ENCODE peak calls at places on chromosome 13, in five cellular contexts. One of them, this sample, is unnamed.

GRCh38 chr13:112688560-112689497 is 1.0 kb upstream of the ATP11A start:
- DNase-seq in GM12865: peak
- DNase-seq in activated CD8-positive, alpha-beta memory T cell treated with anti-CD3 and anti-CD28 coated beads for 1 hour: no peak
- DNase-seq in lower leg skin: no peak
- DNase-seq in heart right ventricle: no peak
- DNase-seq in this sample: peak

GRCh38 chr13:54124700-54125099 is 1096.1 kb downstream of the OLFM4 start:
- DNase-seq in GM12865: no peak
- DNase-seq in lower leg skin: no peak
- DNase-seq in activated CD8-positive, alpha-beta memory T cell treated with anti-CD3 and anti-CD28 coated beads for 1 hour: no peak
- DNase-seq in heart right ventricle: no peak
- DNase-seq in this sample: no peak

GRCh38 chr13:24218977-24219376 is 58.5 kb downstream of the SPATA13 start:
- DNase-seq in GM12865: no peak
- DNase-seq in activated CD8-positive, alpha-beta memory T cell treated with anti-CD3 and anti-CD28 coated beads for 1 hour: no peak
- DNase-seq in heart right ventricle: no peak
- DNase-seq in lower leg skin: no peak
- DNase-seq in this sample: no peak

GRCh38 chr13:70568571-70568970 is 460.3 kb upstream of the KLHL1 start:
- DNase-seq in heart right ventricle: no peak
- DNase-seq in GM12865: peak
- DNase-seq in lower leg skin: no peak
- DNase-seq in activated CD8-positive, alpha-beta memory T cell treated with anti-CD3 and anti-CD28 coated beads for 1 hour: no peak
- DNase-seq in this sample: no peak

GRCh38 chr13:97499181-97499580 is 65.2 kb downstream of the RAP2A start:
- DNase-seq in activated CD8-positive, alpha-beta memory T cell treated with anti-CD3 and anti-CD28 coated beads for 1 hour: no peak
- DNase-seq in lower leg skin: no peak
- DNase-seq in heart right ventricle: no peak
- DNase-seq in GM12865: no peak
- DNase-seq in this sample: no peak

GRCh38 chr13:64164435-64164834 is 2748.8 kb upstream of the PCDH20 start:
- DNase-seq in heart right ventricle: peak
- DNase-seq in activated CD8-positive, alpha-beta memory T cell treated with anti-CD3 and anti-CD28 coated beads for 1 hour: no peak
- DNase-seq in GM12865: no peak
- DNase-seq in lower leg skin: no peak
- DNase-seq in this sample: peak

GRCh38 chr13:76647550-76647949 is 238.7 kb downstream of the KCTD12 start:
- DNase-seq in GM12865: no peak
- DNase-seq in heart right ventricle: no peak
- DNase-seq in lower leg skin: no peak
- DNase-seq in activated CD8-positive, alpha-beta memory T cell treated with anti-CD3 and anti-CD28 coated beads for 1 hour: no peak
- DNase-seq in this sample: no peak

GRCh38 chr13:101416181-101417042 is at the start of gene NALCN:
- DNase-seq in GM12865: no peak
- DNase-seq in activated CD8-positive, alpha-beta memory T cell treated with anti-CD3 and anti-CD28 coated beads for 1 hour: no peak
- DNase-seq in lower leg skin: no peak
- DNase-seq in heart right ventricle: peak
- DNase-seq in this sample: no peak

GRCh38 chr13:78593652-78594494 is 9.5 kb downstream of the POU4F1 start:
- DNase-seq in heart right ventricle: no peak
- DNase-seq in activated CD8-positive, alpha-beta memory T cell treated with anti-CD3 and anti-CD28 coated beads for 1 hour: no peak
- DNase-seq in GM12865: no peak
- DNase-seq in lower leg skin: no peak
- DNase-seq in this sample: no peak

GRCh38 chr13:87331178-87331577 is 340.0 kb upstream of the SLITRK5 start:
- DNase-seq in heart right ventricle: peak
- DNase-seq in lower leg skin: peak
- DNase-seq in activated CD8-positive, alpha-beta memory T cell treated with anti-CD3 and anti-CD28 coated beads for 1 hour: no peak
- DNase-seq in GM12865: no peak
- DNase-seq in this sample: no peak

GRCh38 chr13:113491418-113491883 is 940 bp upstream of the DCUN1D2 start:
- DNase-seq in GM12865: peak
- DNase-seq in activated CD8-positive, alpha-beta memory T cell treated with anti-CD3 and anti-CD28 coated beads for 1 hour: no peak
- DNase-seq in lower leg skin: peak
- DNase-seq in heart right ventricle: peak
- DNase-seq in this sample: peak

GRCh38 chr13:46040763-46041162 is 11.8 kb downstream of the ZC3H13 start:
- DNase-seq in lower leg skin: no peak
- DNase-seq in activated CD8-positive, alpha-beta memory T cell treated with anti-CD3 and anti-CD28 coated beads for 1 hour: no peak
- DNase-seq in heart right ventricle: no peak
- DNase-seq in GM12865: no peak
- DNase-seq in this sample: no peak

GRCh38 chr13:31056650-31057275 is 104.9 kb downstream of the HSPH1 start:
- DNase-seq in activated CD8-positive, alpha-beta memory T cell treated with anti-CD3 and anti-CD28 coated beads for 1 hour: no peak
- DNase-seq in heart right ventricle: no peak
- DNase-seq in GM12865: no peak
- DNase-seq in lower leg skin: no peak
- DNase-seq in this sample: no peak

GRCh38 chr13:68523838-68524424 is 1293.8 kb upstream of the PCDH9 start:
- DNase-seq in lower leg skin: no peak
- DNase-seq in GM12865: no peak
- DNase-seq in heart right ventricle: no peak
- DNase-seq in activated CD8-positive, alpha-beta memory T cell treated with anti-CD3 and anti-CD28 coated beads for 1 hour: no peak
- DNase-seq in this sample: peak

GRCh38 chr13:49669735-49670309 is 21.5 kb downstream of the EBPL start:
- DNase-seq in lower leg skin: no peak
- DNase-seq in GM12865: peak
- DNase-seq in heart right ventricle: peak
- DNase-seq in activated CD8-positive, alpha-beta memory T cell treated with anti-CD3 and anti-CD28 coated beads for 1 hour: no peak
- DNase-seq in this sample: no peak

GRCh38 chr13:27419333-27419732 is 5.1 kb upstream of the GTF3A start:
- DNase-seq in activated CD8-positive, alpha-beta memory T cell treated with anti-CD3 and anti-CD28 coated beads for 1 hour: no peak
- DNase-seq in GM12865: no peak
- DNase-seq in lower leg skin: no peak
- DNase-seq in heart right ventricle: no peak
- DNase-seq in this sample: no peak

GRCh38 chr13:35720690-35721554 is 244.4 kb upstream of the MAB21L1 start:
- DNase-seq in lower leg skin: no peak
- DNase-seq in heart right ventricle: peak
- DNase-seq in activated CD8-positive, alpha-beta memory T cell treated with anti-CD3 and anti-CD28 coated beads for 1 hour: peak
- DNase-seq in GM12865: peak
- DNase-seq in this sample: no peak

GRCh38 chr13:95067303-95067702 is 233.9 kb downstream of the ABCC4 start:
- DNase-seq in lower leg skin: no peak
- DNase-seq in GM12865: no peak
- DNase-seq in activated CD8-positive, alpha-beta memory T cell treated with anti-CD3 and anti-CD28 coated beads for 1 hour: no peak
- DNase-seq in heart right ventricle: no peak
- DNase-seq in this sample: no peak

GRCh38 chr13:109151696-109152095 is 522.3 kb downstream of the MYO16 start:
- DNase-seq in lower leg skin: no peak
- DNase-seq in GM12865: no peak
- DNase-seq in activated CD8-positive, alpha-beta memory T cell treated with anti-CD3 and anti-CD28 coated beads for 1 hour: no peak
- DNase-seq in heart right ventricle: no peak
- DNase-seq in this sample: no peak

GRCh38 chr13:30253830-30254229 is 53.5 kb downstream of the KATNAL1 start:
- DNase-seq in lower leg skin: no peak
- DNase-seq in GM12865: peak
- DNase-seq in heart right ventricle: no peak
- DNase-seq in activated CD8-positive, alpha-beta memory T cell treated with anti-CD3 and anti-CD28 coated beads for 1 hour: no peak
- DNase-seq in this sample: no peak

GRCh38 chr13:30679483-30680330 is 55.6 kb upstream of the ALOX5AP start:
- DNase-seq in GM12865: peak
- DNase-seq in heart right ventricle: no peak
- DNase-seq in activated CD8-positive, alpha-beta memory T cell treated with anti-CD3 and anti-CD28 coated beads for 1 hour: no peak
- DNase-seq in lower leg skin: no peak
- DNase-seq in this sample: no peak

GRCh38 chr13:80737513-80737912 is 396.6 kb upstream of the SPRY2 start:
- DNase-seq in GM12865: no peak
- DNase-seq in activated CD8-positive, alpha-beta memory T cell treated with anti-CD3 and anti-CD28 coated beads for 1 hour: no peak
- DNase-seq in heart right ventricle: peak
- DNase-seq in lower leg skin: no peak
- DNase-seq in this sample: no peak

GRCh38 chr13:21020581-21020980 is 40.8 kb downstream of the LATS2 start:
- DNase-seq in heart right ventricle: no peak
- DNase-seq in activated CD8-positive, alpha-beta memory T cell treated with anti-CD3 and anti-CD28 coated beads for 1 hour: no peak
- DNase-seq in GM12865: no peak
- DNase-seq in lower leg skin: no peak
- DNase-seq in this sample: no peak

GRCh38 chr13:106534844-106535551 is 464 bp downstream of the EFNB2 start:
- DNase-seq in heart right ventricle: peak
- DNase-seq in GM12865: peak
- DNase-seq in lower leg skin: no peak
- DNase-seq in activated CD8-positive, alpha-beta memory T cell treated with anti-CD3 and anti-CD28 coated beads for 1 hour: peak
- DNase-seq in this sample: peak

GRCh38 chr13:114108141-114108761 is 24.2 kb downstream of the RASA3 start:
- DNase-seq in heart right ventricle: no peak
- DNase-seq in activated CD8-positive, alpha-beta memory T cell treated with anti-CD3 and anti-CD28 coated beads for 1 hour: no peak
- DNase-seq in GM12865: no peak
- DNase-seq in lower leg skin: no peak
- DNase-seq in this sample: peak

GRCh38 chr13:30731658-30732390 is 3.5 kb upstream of the ALOX5AP start:
- DNase-seq in heart right ventricle: no peak
- DNase-seq in lower leg skin: no peak
- DNase-seq in GM12865: no peak
- DNase-seq in activated CD8-positive, alpha-beta memory T cell treated with anti-CD3 and anti-CD28 coated beads for 1 hour: no peak
- DNase-seq in this sample: no peak

This sample was measured in spleen.